ENCODE peak calls at places on chromosomes 13 and 19, in five cellular contexts. R is IMR-90, J is mesenchymal stem cell, T is H9, C is neuronal stem cell. M is an unnamed sample.
A peak's percentile ranks its signal among the peaks of the same experiment; 100 is the strongest.

GRCh38 chr19:44722131-44723121 is 23.5 kb downstream of the CEACAM16 start:
- DNase-seq in R (no peak), J (no peak), T (no peak), C (no peak), M (peak; percentile 61)

GRCh38 chr13:40143559-40143958 is 488.1 kb downstream of the COG6 start:
- DNase-seq in R (no peak), J (no peak), T (no peak), C (no peak), M (no peak)

GRCh38 chr19:17794731-17795494 is at the start of gene B3GNT3:
- DNase-seq in R (no peak), J (no peak), T (peak; percentile 82), C (no peak), M (peak; percentile 80)

GRCh38 chr13:105442941-105443340 is 1092.5 kb downstream of the EFNB2 start:
- DNase-seq in R (peak; percentile 100), J (peak; percentile 99), T (no peak), C (no peak), M (peak; percentile 39)

GRCh38 chr19:662207-662961 is 630 bp downstream of the RNF126 start:
- DNase-seq in R (peak; percentile 38), J (peak; percentile 45), T (no peak), C (no peak), M (peak; percentile 43)

GRCh38 chr13:31055589-31055988 is 106.1 kb downstream of the HSPH1 start:
- DNase-seq in R (no peak), J (no peak), T (no peak), C (no peak), M (no peak)

GRCh38 chr13:111317042-111317550 is 3.3 kb upstream of the TEX29 start:
- DNase-seq in R (no peak), J (no peak), T (no peak), C (no peak), M (no peak)

GRCh38 chr13:36997716-36998427 is 1.3 kb downstream of the ALG5 start:
- DNase-seq in R (peak; percentile 23), J (no peak), T (no peak), C (no peak), M (no peak)

GRCh38 chr13:21638319-21639282 is 32.3 kb upstream of the FGF9 start:
- DNase-seq in R (peak; percentile 4), J (peak; percentile 40), T (no peak), C (peak; percentile 35), M (peak; percentile 72)

GRCh38 chr19:40778045-40778864 is at the start of gene RAB4B:
- DNase-seq in R (peak; percentile 99), J (peak; percentile 100), T (peak; percentile 100), C (peak; percentile 100), M (peak; percentile 100)
- H3K14ac ChIP-seq in R (peak within 1 kb of the TSS; percentile 94), J (no peak within 1 kb of the TSS), T (peak within 1 kb of the TSS; percentile 86), C (no peak within 1 kb of the TSS), M (peak within 1 kb of the TSS; percentile 82)

GRCh38 chr13:79405831-79406596 is at the start of gene RBM26:
- DNase-seq in R (peak; percentile 94), J (peak; percentile 96), T (peak; percentile 93), C (peak; percentile 97), M (peak; percentile 99)
- H3K14ac ChIP-seq in R (peak within 1 kb of the TSS; percentile 100), J (no peak within 1 kb of the TSS), T (peak within 1 kb of the TSS; percentile 99), C (no peak within 1 kb of the TSS), M (peak within 1 kb of the TSS; percentile 89)

GRCh38 chr13:38606697-38607096 is 80.2 kb upstream of the FREM2 start:
- DNase-seq in R (no peak), J (no peak), T (no peak), C (no peak), M (no peak)
- H3K14ac ChIP-seq in R (no peak overlapping the region), J (no peak overlapping the region), T (no peak overlapping the region), C (no peak overlapping the region), M (no peak overlapping the region)

DNA sequence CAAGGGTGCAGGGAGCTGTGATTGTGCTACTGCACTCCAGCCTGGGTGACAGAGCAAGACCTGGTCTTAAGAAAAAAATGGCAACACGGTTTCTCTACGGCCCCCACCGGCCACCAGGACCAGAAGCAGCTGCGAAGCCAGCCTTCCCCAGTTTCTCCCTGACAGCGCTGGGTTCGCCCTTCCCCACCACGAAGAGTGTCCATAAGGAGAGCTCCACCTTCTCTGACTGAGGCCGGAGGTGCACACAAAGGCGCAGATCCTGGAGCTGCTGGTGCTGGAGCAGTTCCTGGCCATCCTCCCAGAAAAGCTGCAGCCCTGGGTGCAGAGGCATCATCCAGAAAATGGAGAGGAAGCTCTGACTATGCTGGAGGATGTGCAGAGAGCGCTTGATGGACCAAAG is 52.2 kb upstream of the ZNF599 start:
- DNase-seq in R (no peak), J (no peak), T (no peak), C (no peak), M (no peak)
- H3K14ac ChIP-seq in R (no peak overlapping the region), J (no peak overlapping the region), T (no peak overlapping the region), C (no peak overlapping the region), M (no peak overlapping the region)

DNA sequence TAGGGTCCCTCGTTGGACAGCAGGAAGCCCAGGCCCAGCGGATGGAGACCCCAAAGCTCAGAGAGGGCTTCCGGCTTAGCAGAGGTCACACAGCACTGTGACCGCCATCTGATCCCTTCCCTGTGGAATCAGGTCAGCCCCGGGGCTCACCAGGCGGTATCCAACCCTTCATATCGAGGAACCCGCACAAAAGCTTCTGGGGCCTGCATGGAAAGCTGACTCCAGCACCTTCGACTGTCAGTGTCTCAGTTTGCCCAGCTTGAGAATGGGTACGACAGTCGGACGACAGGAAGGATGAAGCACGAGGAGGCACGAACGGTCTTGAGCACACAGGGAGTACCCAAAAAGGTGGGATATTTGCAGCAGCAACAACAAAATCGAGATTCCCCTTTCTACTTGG is 2.6 kb downstream of the TLE5 start:
- DNase-seq in R (no peak), J (no peak), T (no peak), C (no peak), M (no peak)
- H3K14ac ChIP-seq in R (no peak overlapping the region), J (no peak overlapping the region), T (no peak overlapping the region), C (no peak overlapping the region), M (no peak overlapping the region)

GRCh38 chr19:41263850-41264580 is at the start of gene HNRNPUL1:
- DNase-seq in R (peak; percentile 100), J (peak; percentile 100), T (peak; percentile 99), C (peak; percentile 100), M (peak; percentile 100)
- H3K14ac ChIP-seq in R (peak within 1 kb of the TSS; percentile 68), J (peak within 1 kb of the TSS; percentile 93), T (peak within 1 kb of the TSS; percentile 99), C (peak within 1 kb of the TSS; percentile 99), M (peak within 1 kb of the TSS; percentile 100)

GRCh38 chr13:43516401-43516826 is 270.4 kb downstream of the ENOX1 start:
- DNase-seq in R (peak; percentile 58), J (peak; percentile 86), T (no peak), C (no peak), M (no peak)
- H3K14ac ChIP-seq in R (no peak overlapping the region), J (no peak overlapping the region), T (no peak overlapping the region), C (no peak overlapping the region), M (no peak overlapping the region)

GRCh38 chr13:44404261-44405139 is 30.9 kb downstream of the SERP2 start:
- DNase-seq in R (no peak), J (no peak), T (peak; percentile 50), C (no peak), M (no peak)
- H3K14ac ChIP-seq in R (no peak overlapping the region), J (no peak overlapping the region), T (peak overlapping the region; percentile 49), C (no peak overlapping the region), M (peak overlapping the region; percentile 71)

DNA sequence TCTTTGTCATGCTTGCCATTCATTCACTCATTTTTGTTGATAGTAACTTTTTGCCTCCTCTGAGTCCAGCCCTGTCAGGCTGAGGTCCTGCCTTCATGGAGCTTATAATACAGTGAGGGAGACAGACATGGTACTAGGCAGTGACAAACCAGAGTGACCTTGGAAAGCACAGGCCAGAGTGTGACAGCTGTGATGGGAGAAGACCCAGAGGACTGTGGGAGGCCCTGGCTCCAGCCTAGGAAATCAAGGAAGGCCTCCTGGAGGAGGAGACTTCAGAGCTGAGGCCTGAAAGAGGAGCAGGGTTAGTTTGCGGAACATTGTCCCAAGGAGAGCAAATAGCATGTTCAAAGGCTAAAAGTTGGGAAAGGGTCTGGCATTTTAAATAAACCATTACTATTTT is 20.5 kb downstream of the PAK4 start:
- DNase-seq in R (no peak), J (no peak), T (no peak), C (no peak), M (no peak)
- H3K14ac ChIP-seq in R (no peak overlapping the region), J (no peak overlapping the region), T (no peak overlapping the region), C (no peak overlapping the region), M (no peak overlapping the region)

GRCh38 chr19:51289635-51290034 is 21.8 kb upstream of the IGLON5 start:
- DNase-seq in R (no peak), J (no peak), T (no peak), C (no peak), M (no peak)
- H3K14ac ChIP-seq in R (no peak overlapping the region), J (no peak overlapping the region), T (no peak overlapping the region), C (no peak overlapping the region), M (no peak overlapping the region)

M was measured in trophoblast cell.